ENCODE peak calls at places on chromosomes 4 and X, in four cellular contexts. R is IMR-90, T is H9, X is H1. G is an unnamed sample.

GRCh38 chrX:148535639-148536038 is 35.2 kb downstream of the AFF2 start:
- DNase-seq in T (no peak), X (no peak), R (no peak), G (no peak)

GRCh38 chr4:54227261-54228063 is 1.6 kb upstream of the PDGFRA start:
- DNase-seq in R (peak), X (peak), T (peak), G (peak)

GRCh38 chrX:2705036-2705435 is 13.9 kb downstream of the CD99 start:
- DNase-seq in R (no peak), X (no peak), T (no peak), G (no peak)

GRCh38 chrX:150150780-150151125 is 212.4 kb upstream of the MAMLD1 start:
- DNase-seq in X (no peak), T (no peak), R (no peak), G (no peak)

GRCh38 chr4:1490906-1491629 is 84.8 kb upstream of the NKX1-1 start:
- DNase-seq in T (no peak), X (no peak), R (no peak), G (no peak)

GRCh38 chr4:141028024-141028529 is 105.2 kb downstream of the RNF150 start:
- DNase-seq in X (no peak), R (peak), T (no peak), G (no peak)

GRCh38 chr4:169348541-169348940 is 77.8 kb upstream of the SH3RF1 start:
- DNase-seq in X (no peak), T (no peak), R (no peak), G (no peak)

GRCh38 chr4:118845552-118846065 is 9.7 kb upstream of the SEC24D start:
- DNase-seq in R (no peak), T (no peak), X (no peak), G (no peak)

GRCh38 chr4:86048426-86048825 is 311.4 kb downstream of the MAPK10 start:
- DNase-seq in T (no peak), X (no peak), R (peak), G (no peak)

DNA sequence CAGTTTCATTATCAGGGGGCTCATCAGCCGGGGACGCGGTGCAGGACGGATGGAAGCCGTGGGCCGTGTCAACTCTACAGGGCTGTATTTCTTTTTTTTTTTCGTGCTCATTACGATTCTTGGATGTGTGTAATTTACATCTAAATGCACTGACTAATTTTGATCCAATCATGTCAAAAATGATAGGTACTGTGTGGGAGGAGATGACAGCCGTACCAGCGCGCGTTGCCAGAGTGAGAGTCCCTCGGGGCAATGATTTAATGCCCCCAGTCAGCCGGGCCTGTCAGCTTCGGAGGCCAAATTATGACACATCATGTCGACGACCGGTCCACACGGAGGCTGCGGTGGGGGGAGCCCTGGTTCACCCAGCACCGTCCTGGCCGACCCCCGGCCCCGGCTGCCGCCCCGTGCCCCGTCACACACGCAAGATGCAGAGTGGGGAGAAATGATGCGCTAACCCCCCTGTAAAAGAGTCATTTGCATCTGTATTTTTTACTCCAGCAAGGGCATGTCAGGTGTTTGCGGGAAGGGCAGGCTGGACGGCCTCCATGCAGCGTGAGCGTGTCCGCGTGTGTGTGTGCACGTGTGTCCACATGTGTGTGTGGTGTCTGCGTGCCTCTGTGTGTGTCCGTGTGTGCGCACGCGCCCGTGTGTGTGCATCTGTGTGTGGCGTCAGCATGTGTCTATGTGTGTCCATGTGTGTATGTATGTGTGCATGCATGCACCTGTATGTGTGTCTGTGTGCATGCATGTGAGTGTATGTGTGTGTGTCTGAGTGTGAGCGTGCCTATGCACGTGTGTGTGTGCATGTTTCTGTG is 74.3 kb upstream of the PPP2R3B start:
- DNase-seq in T (no peak), R (no peak), X (no peak), G (no peak)
- H3K18ac ChIP-seq in T (no peak), R (no peak), X (no peak), G (no peak)

DNA sequence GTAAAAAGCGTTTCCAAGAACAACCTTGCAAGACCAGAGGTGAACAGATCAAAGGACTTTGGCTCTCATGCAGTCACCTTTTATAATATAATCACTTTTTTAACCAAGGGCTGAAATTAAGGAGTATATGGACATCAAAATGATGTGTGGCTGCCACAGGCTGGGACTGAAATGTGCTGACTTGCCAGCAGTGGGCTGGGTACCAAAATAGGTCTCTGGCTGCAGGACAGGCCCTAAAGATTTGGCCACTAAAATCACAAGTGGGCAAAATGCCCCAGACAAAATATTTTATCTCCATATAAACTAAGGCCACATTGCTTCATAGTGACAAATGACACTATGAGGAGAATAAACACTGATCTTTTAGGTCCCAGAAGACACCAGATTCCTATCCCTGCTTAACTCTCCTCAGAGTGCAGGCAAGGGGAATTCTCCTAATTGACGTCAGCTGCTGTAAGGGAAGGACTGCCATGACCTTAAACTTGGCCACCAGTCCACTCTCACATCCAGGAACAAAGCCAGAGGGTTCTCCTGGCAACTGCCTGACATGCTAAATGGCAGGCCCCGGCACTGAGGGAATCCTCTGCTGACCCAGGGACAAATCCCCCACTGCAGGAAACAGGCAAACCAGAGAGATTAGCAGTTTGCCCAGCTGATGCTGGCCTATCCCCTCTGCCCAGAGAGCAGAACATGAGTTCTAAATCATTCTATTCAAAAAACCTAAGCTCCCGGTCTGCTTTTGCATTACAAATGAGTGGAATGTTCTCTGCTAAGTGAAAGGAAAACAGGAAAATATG is 155.8 kb downstream of the PPP3CA start:
- DNase-seq in T (peak), R (peak), X (peak), G (peak)
- H3K9ac ChIP-seq in T (no peak), R (no peak), X (no peak), G (no peak)

GRCh38 chr4:171896426-171896825 is 83.2 kb downstream of the GALNTL6 start:
- DNase-seq in X (no peak), R (no peak), T (no peak), G (peak)

GRCh38 chr4:171891038-171891437 is 77.8 kb downstream of the GALNTL6 start:
- DNase-seq in R (no peak), T (no peak), X (no peak), G (peak)
- H3K56ac ChIP-seq in R (no peak), T (no peak), X (no peak), G (no peak)

DNA sequence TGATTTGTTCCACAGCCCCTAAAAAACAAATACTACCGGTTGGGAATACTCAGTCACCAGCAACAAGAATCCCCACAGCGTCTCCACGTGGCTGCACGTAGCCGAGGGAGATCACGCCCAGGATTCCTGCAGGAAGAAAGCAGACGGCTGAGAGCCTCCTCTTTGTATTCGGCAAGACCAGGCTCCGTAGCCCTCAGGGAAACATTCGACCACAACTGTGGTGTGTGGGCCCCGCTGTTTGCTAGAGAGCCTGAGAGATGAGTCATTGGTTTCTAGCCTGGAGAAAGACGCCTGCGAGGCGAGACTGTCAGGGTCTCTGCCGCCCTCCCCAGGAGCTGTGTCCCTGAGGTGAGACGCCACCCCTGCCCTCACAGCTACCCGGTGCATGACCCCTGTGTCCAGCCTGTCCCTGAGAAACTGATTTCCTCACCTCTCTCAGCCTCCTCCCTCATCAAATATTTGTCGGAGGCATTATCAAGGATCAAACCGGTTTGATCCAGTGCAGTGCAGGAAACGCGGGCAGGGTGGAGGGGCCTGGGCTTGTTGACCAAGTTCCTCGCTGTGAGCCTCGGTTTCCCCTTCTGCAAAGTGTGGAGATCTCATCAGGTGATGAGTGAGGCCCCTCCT is 4.7 kb upstream of the S100P start:
- DNase-seq in T (peak), R (peak), X (peak), G (peak)
- H3K18ac ChIP-seq in T (no peak), R (peak), X (peak), G (no peak)

GRCh38 chrX:119573840-119574393 is 446 bp upstream of the UBE2A start:
- DNase-seq in X (no peak), T (peak), R (peak), G (peak)

GRCh38 chrX:119570351-119570835 is 4.0 kb upstream of the UBE2A start:
- DNase-seq in R (no peak), X (no peak), T (no peak), G (peak)

GRCh38 chrX:119574394-119575266 is at the start of gene UBE2A:
- DNase-seq in X (peak), T (peak), R (peak), G (peak)

DNA sequence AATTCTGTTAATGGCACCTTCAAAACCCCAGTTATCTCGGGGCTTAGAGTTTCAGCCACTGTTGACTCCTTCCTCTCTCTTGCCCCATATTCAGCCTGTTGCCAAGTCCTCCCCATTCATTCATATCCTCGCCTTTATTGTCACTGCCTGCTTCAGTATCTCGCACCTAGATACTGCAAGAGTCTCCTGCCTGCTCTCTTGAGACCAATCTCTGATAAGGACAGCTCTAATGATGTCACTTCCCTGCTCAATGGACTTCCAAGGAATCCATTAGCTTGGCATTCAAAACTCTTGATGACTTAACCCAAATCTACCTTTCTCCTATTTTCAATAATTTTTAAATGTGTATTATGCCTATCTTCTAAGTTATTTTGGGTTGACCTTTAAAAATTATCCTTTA is 1.1 kb upstream of the UBE2A start:
- DNase-seq in X (no peak), R (no peak), T (no peak), G (peak)
- H3K9ac ChIP-seq in X (peak), R (peak), T (no peak), G (no peak)

DNA sequence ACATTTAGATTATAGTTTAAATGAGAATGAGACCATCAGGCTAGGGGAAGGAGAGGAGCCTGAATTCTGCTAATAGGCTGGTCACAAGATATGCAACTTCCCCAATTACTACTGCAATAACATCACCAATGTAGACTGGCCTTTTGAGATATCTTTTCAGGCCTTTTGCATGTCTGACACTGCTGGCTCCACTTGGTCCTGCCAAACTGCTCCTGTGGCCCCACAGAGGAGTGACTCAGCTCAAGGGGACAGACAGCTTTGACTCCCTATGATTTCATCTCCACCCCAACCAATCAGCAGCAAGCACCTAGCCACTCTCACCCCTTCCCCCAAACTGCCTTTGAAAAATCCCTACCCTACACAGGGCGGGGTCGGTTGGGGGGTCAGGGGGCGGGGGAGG is 22.8 kb downstream of the GPRIN3 start:
- DNase-seq in X (no peak), T (no peak), R (no peak), G (peak)
- H3K56ac ChIP-seq in X (no peak), T (no peak), R (no peak), G (peak)